ENCODE peak calls at places on chromosomes 4 and X, in six cellular contexts. R is NCI-H1092, T is NCI-H1436, S is NCI-H1930, V is type B pancreatic cell, Q is GM20000. N is an unnamed sample.

GRCh38 chr4:121551881-121552280 is 144.9 kb downstream of the ANXA5 start:
- DNase-seq in T (no peak), R (no peak), Q (no peak), S (no peak), V (no peak), N (no peak)

GRCh38 chr4:140047781-140048180 is 106.2 kb downstream of the MAML3 start:
- DNase-seq in S (no peak), V (no peak), T (no peak), R (no peak), Q (no peak), N (no peak)

GRCh38 chrX:39900788-39901170 is 197.0 kb downstream of the BCOR start:
- DNase-seq in T (peak; percentile 17), V (no peak), Q (no peak), R (peak; percentile 31), S (no peak), N (no peak)

GRCh38 chr4:128241425-128241913 is 46.1 kb downstream of the PGRMC2 start:
- DNase-seq in V (no peak), S (no peak), T (no peak), R (no peak), Q (no peak), N (no peak)

GRCh38 chrX:23752740-23753435 is 9.8 kb upstream of the ACOT9 start:
- DNase-seq in T (no peak), Q (no peak), R (no peak), S (no peak), V (no peak), N (no peak)

GRCh38 chrX:110082156-110082555 is 79.2 kb downstream of the TMEM164 start:
- DNase-seq in Q (no peak), T (no peak), R (no peak), V (no peak), S (no peak), N (no peak)

GRCh38 chrX:47563801-47564315 is 2.9 kb downstream of the ARAF start:
- DNase-seq in V (no peak), Q (no peak), T (no peak), R (no peak), S (no peak), N (no peak)

GRCh38 chr4:126532527-126532926 is 1100.2 kb upstream of the INTU start:
- DNase-seq in Q (no peak), S (no peak), T (no peak), V (no peak), R (no peak), N (no peak)

GRCh38 chr4:187184513-187184912 is 460.9 kb upstream of the FAT1 start:
- DNase-seq in Q (no peak), T (no peak), V (no peak), S (no peak), R (peak; percentile 30), N (peak; percentile 51)

GRCh38 chr4:3045500-3045850 is 28.9 kb downstream of the HTT-AS start:
- DNase-seq in V (no peak), T (no peak), S (no peak), R (no peak), Q (peak; percentile 44), N (no peak)

GRCh38 chrX:3286196-3286920 is 60.1 kb downstream of the MXRA5 start:
- DNase-seq in V (no peak), Q (no peak), R (no peak), T (no peak), S (no peak), N (no peak)

GRCh38 chr4:114758066-114758465 is 159.5 kb downstream of the UGT8 start:
- DNase-seq in S (no peak), T (no peak), Q (no peak), R (no peak), V (no peak), N (no peak)